ENCODE peak calls at places on chromosomes 5 and 9, in seven cellular contexts. J is cardiac muscle cell, S is tibial nerve, L is hepatocyte, A is pancreas, O is spleen, P is neuronal stem cell. C is an unnamed sample.

GRCh38 chr9:93097496-93098205 is 1.6 kb downstream of the CARD19 start:
- DNase-seq in J (no peak), S (no peak), L (no peak), A (peak), O (peak), P (no peak), C (no peak)

GRCh38 chr9:21744874-21745273 is 57.6 kb upstream of the MTAP start:
- DNase-seq in J (no peak), S (no peak), L (no peak), A (no peak), O (no peak), P (no peak), C (no peak)

GRCh38 chr5:1723957-1724821 is 75.4 kb downstream of the MRPL36 start:
- DNase-seq in J (no peak), S (no peak), L (no peak), A (no peak), O (no peak), P (no peak), C (no peak)

GRCh38 chr5:89968870-89969472 is 440.6 kb downstream of the CETN3 start:
- DNase-seq in J (no peak), S (no peak), L (no peak), A (no peak), O (no peak), P (no peak), C (peak)

GRCh38 chr5:41071975-41072374 is 833 bp upstream of the MROH2B start:
- DNase-seq in J (no peak), S (no peak), L (no peak), A (no peak), O (no peak), P (no peak), C (no peak)

GRCh38 chr9:118455781-118456180 is 751.6 kb downstream of the TLR4 start:
- DNase-seq in J (no peak), S (no peak), L (no peak), A (no peak), O (no peak), P (no peak), C (no peak)

GRCh38 chr9:34503406-34503805 is 19.4 kb downstream of the ENHO start:
- DNase-seq in J (no peak), S (no peak), L (no peak), A (no peak), O (no peak), P (no peak), C (no peak)

GRCh38 chr5:167585184-167585583 is 706.3 kb upstream of the WWC1 start:
- DNase-seq in J (no peak), S (no peak), L (no peak), A (no peak), O (no peak), P (no peak), C (no peak)

GRCh38 chr9:83379045-83379444 is 159.2 kb downstream of the FRMD3 start:
- DNase-seq in J (no peak), S (no peak), L (no peak), A (no peak), O (no peak), P (no peak), C (no peak)

GRCh38 chr9:93011114-93011513 is 47.4 kb upstream of the SUSD3 start:
- DNase-seq in J (no peak), S (no peak), L (no peak), A (no peak), O (no peak), P (no peak), C (no peak)

GRCh38 chr9:130117816-130118632 is 54.2 kb upstream of the NCS1 start:
- DNase-seq in J (no peak), S (no peak), L (no peak), A (no peak), O (peak), P (no peak), C (no peak)

GRCh38 chr5:154498597-154499393 is 20.8 kb upstream of the HAND1 start:
- DNase-seq in J (no peak), S (no peak), L (no peak), A (no peak), O (no peak), P (no peak), C (no peak)

DNA sequence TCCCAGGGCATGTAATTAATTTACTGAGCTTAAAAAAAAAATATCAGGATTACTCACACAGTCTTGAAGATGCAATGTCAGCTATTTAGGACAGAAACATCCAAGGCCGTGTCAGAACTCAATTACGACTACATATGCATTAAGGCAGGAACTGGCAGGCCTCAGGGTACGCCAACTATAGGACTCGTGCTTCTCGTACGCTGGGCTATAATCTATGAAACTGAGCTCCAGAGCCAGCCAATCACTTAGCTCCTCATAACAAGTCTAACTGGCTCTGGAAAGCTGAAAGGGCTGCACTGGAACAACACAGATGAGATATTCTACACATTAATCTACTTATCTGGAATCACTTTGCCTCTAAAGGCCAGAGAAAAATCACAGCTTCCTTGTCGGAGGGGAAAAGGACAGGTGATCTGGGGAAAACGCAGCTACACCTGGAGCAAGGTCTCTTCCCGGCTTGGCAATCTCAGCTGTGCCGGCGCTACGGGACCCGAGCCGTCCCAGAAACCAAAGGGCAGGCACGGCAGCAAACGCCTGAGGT is 212.0 kb downstream of the DEPDC1B start:
- DNase-seq in J (no peak), S (no peak), L (peak), A (no peak), O (no peak), P (no peak), C (no peak)
- H3K4me3 ChIP-seq in J (no peak), S (no peak), L (no peak), A (peak), O (no peak), P (no peak), C (no peak)

GRCh38 chr5:112862085-112862484 is 998 bp downstream of the SRP19 start:
- DNase-seq in J (no peak), S (no peak), L (no peak), A (no peak), O (no peak), P (no peak), C (no peak)
- H3K27ac ChIP-seq in J (peak), S (no peak), L (peak), A (no peak), O (no peak), P (no peak), C (no peak)

DNA sequence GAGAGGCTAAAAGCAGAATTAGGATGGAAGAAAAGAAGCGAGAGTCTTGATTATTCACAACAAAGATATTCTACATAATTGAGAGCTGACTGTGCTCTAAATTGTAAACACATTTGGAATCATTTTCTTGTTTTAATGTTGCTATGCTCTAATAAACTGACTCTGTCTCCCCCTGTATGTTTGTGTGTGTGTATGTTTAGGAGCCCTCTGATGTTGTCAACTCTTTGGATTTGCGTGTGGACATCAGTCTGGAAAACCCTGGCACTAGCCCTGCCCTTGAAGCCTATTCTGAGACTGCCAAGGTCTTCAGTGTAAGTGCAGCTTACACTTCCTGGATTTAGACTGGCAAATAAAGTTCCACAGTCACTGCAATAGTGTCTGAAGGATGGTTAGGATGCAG is 37.8 kb downstream of the MOCS2 start:
- DNase-seq in J (no peak), S (no peak), L (no peak), A (no peak), O (no peak), P (no peak), C (no peak)
- H3K4me3 ChIP-seq in J (no peak), S (no peak), L (no peak), A (no peak), O (no peak), P (no peak), C (no peak)

DNA sequence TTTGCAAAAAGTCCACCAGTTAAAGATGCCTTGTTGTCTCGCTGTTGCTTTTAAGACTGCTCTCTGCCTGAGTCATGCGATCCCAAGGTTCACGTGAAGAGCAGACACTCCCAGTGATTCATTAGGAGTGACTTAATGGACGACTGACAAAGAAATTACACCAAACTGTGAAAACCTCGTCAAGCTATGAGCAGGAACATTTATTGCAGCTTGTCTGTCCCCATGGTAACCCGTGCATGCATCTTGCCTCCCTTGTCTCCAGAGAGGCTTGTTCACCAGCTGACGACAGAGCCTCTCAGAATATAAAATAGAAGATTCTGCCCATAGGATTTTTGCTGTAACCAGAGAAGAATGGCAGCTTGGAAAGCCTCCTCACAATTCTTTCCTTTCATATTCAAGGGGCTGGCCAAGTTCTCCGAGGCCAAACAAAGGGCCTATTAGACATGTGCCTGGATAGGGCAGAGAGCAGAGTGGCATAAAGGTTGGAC is 352.7 kb downstream of the SPOCK1 start:
- DNase-seq in J (no peak), S (no peak), L (peak), A (no peak), O (no peak), P (no peak), C (no peak)
- H3K27ac ChIP-seq in J (no peak), S (peak), L (peak), A (no peak), O (no peak), P (no peak), C (no peak)

GRCh38 chr9:101705135-101705661 is 33.2 kb downstream of the GRIN3A start:
- DNase-seq in J (peak), S (no peak), L (peak), A (no peak), O (peak), P (peak), C (no peak)
- H3K4me3 ChIP-seq in J (no peak), S (no peak), L (no peak), A (peak), O (peak), P (no peak), C (no peak)